ENCODE peak calls at places on chromosomes 1 and 21, in six cellular contexts. S is CD8-positive, alpha-beta memory T cell; R is neuronal stem cell; A is GM06990; W is KBM-7; F is anterior cingulate cortex. D is an unnamed sample.

GRCh38 chr1:61253059-61253735 is 170.8 kb downstream of the NFIA start:
- DNase-seq in F (no peak), R (no peak), A (no peak), W (peak), S (peak), D (no peak)

GRCh38 chr1:77024500-77024899 is 157.2 kb downstream of the ST6GALNAC5 start:
- DNase-seq in R (no peak), S (no peak), F (no peak), A (no peak), W (no peak), D (no peak)

GRCh38 chr1:237786066-237786719 is 104.5 kb downstream of the ZP4 start:
- DNase-seq in F (no peak), W (no peak), S (no peak), R (no peak), A (no peak), D (no peak)

GRCh38 chr1:157437301-157437700 is 115.0 kb downstream of the FCRL5 start:
- DNase-seq in R (no peak), F (no peak), A (no peak), W (peak), S (no peak), D (no peak)

GRCh38 chr1:55304306-55304705 is 89.1 kb upstream of the USP24 start:
- DNase-seq in R (no peak), A (no peak), W (no peak), F (no peak), S (no peak), D (no peak)

GRCh38 chr1:190738321-190738720 is 260.7 kb upstream of the BRINP3 start:
- DNase-seq in S (no peak), R (no peak), W (no peak), F (no peak), A (no peak), D (no peak)

GRCh38 chr1:93615201-93616150 is 66.2 kb downstream of the BCAR3 start:
- DNase-seq in S (no peak), R (no peak), W (no peak), F (no peak), A (peak), D (no peak)

GRCh38 chr1:226762055-226762454 is 23.0 kb upstream of the ITPKB start:
- DNase-seq in W (no peak), F (no peak), A (no peak), R (no peak), S (no peak), D (no peak)

GRCh38 chr1:169999357-169999756 is 75.1 kb downstream of the KIFAP3 start:
- DNase-seq in R (no peak), F (no peak), A (no peak), S (no peak), W (no peak), D (no peak)

GRCh38 chr1:226677121-226678020 is 61.7 kb downstream of the ITPKB start:
- DNase-seq in F (peak), S (peak), W (peak), R (no peak), A (no peak), D (peak)

GRCh38 chr1:103111926-103112325 is 3.6 kb upstream of the COL11A1 start:
- DNase-seq in F (no peak), S (no peak), R (no peak), A (no peak), W (no peak), D (no peak)

GRCh38 chr1:202348509-202349262 is at the start of gene PPP1R12B:
- DNase-seq in W (peak), R (peak), A (peak), F (peak), S (peak), D (peak)

GRCh38 chr21:17250651-17251294 is 262.1 kb upstream of the CXADR start:
- DNase-seq in A (no peak), W (no peak), F (no peak), R (no peak), S (no peak), D (no peak)

GRCh38 chr1:51301844-51302162 is 28.6 kb downstream of the TTC39A start:
- DNase-seq in A (no peak), S (no peak), W (no peak), R (no peak), F (no peak), D (no peak)

GRCh38 chr1:2259668-2260392 is 31.7 kb downstream of the SKI start:
- DNase-seq in A (no peak), R (no peak), S (no peak), F (no peak), W (no peak), D (no peak)

GRCh38 chr21:26405071-26405470 is 168.0 kb downstream of the CYYR1 start:
- DNase-seq in S (no peak), R (no peak), F (no peak), W (no peak), A (no peak), D (no peak)

GRCh38 chr1:89087241-89087640 is 22.2 kb upstream of the GBP1 start:
- DNase-seq in W (no peak), S (no peak), A (no peak), F (no peak), R (no peak), D (no peak)

GRCh38 chr21:43916691-43917514 is 51.9 kb downstream of the AGPAT3 start:
- DNase-seq in R (no peak), S (peak), A (peak), W (peak), F (no peak), D (peak)

GRCh38 chr21:32844653-32845443 is 73.3 kb upstream of the PAXBP1 start:
- DNase-seq in S (no peak), F (no peak), W (no peak), A (no peak), R (no peak), D (no peak)

GRCh38 chr1:241459186-241459802 is 60.3 kb downstream of the FH start:
- DNase-seq in A (no peak), W (no peak), R (no peak), F (no peak), S (no peak), D (no peak)

GRCh38 chr1:12186277-12186985 is 19.6 kb downstream of the TNFRSF1B start:
- DNase-seq in W (no peak), R (no peak), F (no peak), S (no peak), A (no peak), D (no peak)

GRCh38 chr1:233598891-233599541 is 14.9 kb upstream of the KCNK1 start:
- DNase-seq in S (no peak), W (no peak), A (peak), F (no peak), R (no peak), D (no peak)

GRCh38 chr1:155218854-155219591 is 10.5 kb downstream of the MTX1 start:
- DNase-seq in S (no peak), R (no peak), F (peak), W (peak), A (no peak), D (no peak)

GRCh38 chr1:1080122-1080753 is 6.1 kb upstream of the RNF223 start:
- DNase-seq in W (no peak), F (no peak), A (peak), S (peak), R (peak), D (no peak)

GRCh38 chr1:109373051-109373593 is 24.6 kb downstream of the SORT1 start:
- DNase-seq in S (no peak), F (no peak), W (no peak), A (no peak), R (no peak), D (no peak)

GRCh38 chr21:39911286-39911685 is 44.0 kb downstream of the PCP4 start:
- DNase-seq in W (no peak), F (no peak), R (no peak), S (no peak), A (no peak), D (no peak)

D was measured in naive B cell.